ENCODE peak calls at places on chromosomes 12 and 14, in five cellular contexts. M is activated gamma-delta T cell treated with Interleukin-2 at 50 U/mL for 16 hours; X is stimulated activated CD4-positive, alpha-beta T cell treated with anti-CD3 and anti-CD28 coated beads, TNF-alpha, amount 100 ng/mL, for 4 hours; U is SW480; K is RWPE2. S is an unnamed sample.

GRCh38 chr12:89153341-89153740 is 199.0 kb downstream of the DUSP6 start:
- DNase-seq in M (no peak), X (no peak), U (no peak), K (no peak), S (no peak)

GRCh38 chr14:34750233-34750632 is 35.8 kb upstream of the CFL2 start:
- DNase-seq in M (no peak), X (no peak), U (no peak), K (no peak), S (no peak)

GRCh38 chr12:6961278-6961694 is 9.2 kb downstream of the PHB2 start:
- DNase-seq in M (peak), X (peak), U (peak), K (peak), S (peak)

GRCh38 chr14:71165121-71165574 is 257.9 kb downstream of the PCNX1 start:
- DNase-seq in M (no peak), X (no peak), U (no peak), K (no peak), S (no peak)

GRCh38 chr14:54985156-54985555 is 41.7 kb downstream of the WDHD1 start:
- DNase-seq in M (no peak), X (no peak), U (no peak), K (no peak), S (no peak)

GRCh38 chr12:11183009-11183408 is 3.7 kb downstream of the TAS2R42 start:
- DNase-seq in M (no peak), X (no peak), U (no peak), K (no peak), S (no peak)

GRCh38 chr14:101665478-101666078 is 95.9 kb upstream of the PPP2R5C start:
- DNase-seq in M (peak), X (no peak), U (peak), K (no peak), S (no peak)

GRCh38 chr12:74626397-74626796 is 88.8 kb downstream of the ATXN7L3B start:
- DNase-seq in M (no peak), X (no peak), U (no peak), K (no peak), S (no peak)

GRCh38 chr12:4858385-4858784 is 51.3 kb upstream of the KCNA1 start:
- DNase-seq in M (no peak), X (no peak), U (peak), K (no peak), S (no peak)

GRCh38 chr14:23174266-23174665 is 9.2 kb downstream of the SLC7A8 start:
- DNase-seq in M (no peak), X (no peak), U (no peak), K (no peak), S (no peak)

GRCh38 chr12:113533842-113534375 is 62.2 kb upstream of the LHX5 start:
- DNase-seq in M (no peak), X (no peak), U (no peak), K (no peak), S (no peak)

GRCh38 chr14:59358105-59358504 is 107.1 kb downstream of the GPR135 start:
- DNase-seq in M (no peak), X (no peak), U (peak), K (peak), S (no peak)

GRCh38 chr12:91630906-91631305 is 448.3 kb upstream of the DCN start:
- DNase-seq in M (no peak), X (no peak), U (no peak), K (no peak), S (no peak)

GRCh38 chr12:104622942-104623341 is 166.2 kb downstream of the CHST11 start:
- DNase-seq in M (no peak), X (no peak), U (no peak), K (no peak), S (no peak)

GRCh38 chr14:80427101-80427500 is 215.8 kb upstream of the DIO2 start:
- DNase-seq in M (no peak), X (no peak), U (no peak), K (no peak), S (no peak)

GRCh38 chr12:12723681-12724420 is 6.7 kb downstream of the CDKN1B start:
- DNase-seq in M (peak), X (no peak), U (peak), K (no peak), S (no peak)

GRCh38 chr14:94689218-94689984 is 77.2 kb downstream of the SERPINA3 start:
- DNase-seq in M (peak), X (peak), U (peak), K (peak), S (peak)

GRCh38 chr12:131363841-131364425 is 347.0 kb upstream of the SFSWAP start:
- DNase-seq in M (no peak), X (no peak), U (no peak), K (no peak), S (no peak)

GRCh38 chr14:100532154-100532915 is 54.9 kb downstream of the BEGAIN start:
- DNase-seq in M (no peak), X (no peak), U (no peak), K (peak), S (no peak)

GRCh38 chr12:40012709-40013108 is 93.2 kb downstream of the SLC2A13 start:
- DNase-seq in M (no peak), X (no peak), U (no peak), K (no peak), S (no peak)

GRCh38 chr12:11906284-11906935 is 164.3 kb upstream of the BCL2L14 start:
- DNase-seq in M (no peak), X (no peak), U (no peak), K (no peak), S (no peak)

GRCh38 chr12:44972746-44973421 is 78.0 kb downstream of the DBX2 start:
- DNase-seq in M (no peak), X (no peak), U (peak), K (no peak), S (no peak)

GRCh38 chr14:52325126-52325525 is 11.0 kb downstream of the PTGER2 start:
- DNase-seq in M (peak), X (no peak), U (no peak), K (no peak), S (no peak)

GRCh38 chr14:100252684-100253083 is 13.7 kb downstream of the YY1 start:
- DNase-seq in M (no peak), X (no peak), U (no peak), K (no peak), S (no peak)

GRCh38 chr12:39646963-39647362 is 27.4 kb upstream of the ABCD2 start:
- DNase-seq in M (no peak), X (no peak), U (no peak), K (no peak), S (no peak)

GRCh38 chr12:108933950-108934349 is 54.1 kb downstream of the DAO start:
- DNase-seq in M (no peak), X (no peak), U (no peak), K (no peak), S (no peak)

GRCh38 chr14:57287745-57288144 is 19.0 kb downstream of the AP5M1 start:
- DNase-seq in M (no peak), X (no peak), U (no peak), K (no peak), S (no peak)

S was measured in activated naive CD4-positive, alpha-beta T cell treated with anti-CD3 and anti-CD28 coated beads, Interleukin-2, amount 50 U/mL, for 72 hours.